ENCODE peak calls at places on chromosomes 12 and 14, in six cellular contexts. U is HepG2, V is GM12878, K is K562, E is A549, A is SK-N-SH. Z is an unnamed sample.

GRCh38 chr12:31033681-31034080 is 40.0 kb upstream of the DDX11 start:
- DNase-seq in U (no peak), V (no peak), K (no peak), E (no peak), A (no peak), Z (no peak)

GRCh38 chr12:57428965-57429364 is 1.9 kb downstream of the R3HDM2 start:
- DNase-seq in U (no peak), V (no peak), K (no peak), E (no peak), A (no peak), Z (no peak)

GRCh38 chr14:106508216-106508615 is 981.8 kb downstream of the TMEM121 start:
- DNase-seq in U (no peak), V (no peak), K (no peak), E (no peak), A (peak; percentile 18), Z (no peak)

GRCh38 chr12:128266559-128267245 is at the start of gene TMEM132C:
- DNase-seq in U (no peak), V (no peak), K (peak; percentile 22), E (no peak), A (no peak), Z (no peak)

GRCh38 chr12:26195641-26196423 is 459 bp downstream of the SSPN start:
- DNase-seq in U (no peak), V (no peak), K (no peak), E (peak; percentile 7), A (peak; percentile 78), Z (no peak)

GRCh38 chr14:102028733-102029132 is 58.1 kb downstream of the HSP90AA1 start:
- DNase-seq in U (no peak), V (no peak), K (no peak), E (no peak), A (no peak), Z (no peak)

GRCh38 chr12:42957136-42957535 is 367.6 kb upstream of the PRICKLE1 start:
- DNase-seq in U (no peak), V (no peak), K (no peak), E (no peak), A (no peak), Z (no peak)

GRCh38 chr14:31286456-31287293 is 79.1 kb upstream of the HECTD1 start:
- DNase-seq in U (peak; percentile 83), V (no peak), K (no peak), E (no peak), A (no peak), Z (peak; percentile 50)

GRCh38 chr12:55840581-55841351 is 2.0 kb downstream of the MMP19 start:
- DNase-seq in U (no peak), V (no peak), K (no peak), E (no peak), A (no peak), Z (no peak)

GRCh38 chr14:94836849-94837248 is 66.9 kb upstream of the GSC start:
- DNase-seq in U (no peak), V (no peak), K (no peak), E (no peak), A (no peak), Z (no peak)

GRCh38 chr14:20487402-20487742 is 18.0 kb upstream of the RNASE10 start:
- DNase-seq in U (no peak), V (no peak), K (no peak), E (no peak), A (no peak), Z (no peak)

GRCh38 chr14:20490563-20490962 is 14.8 kb upstream of the RNASE10 start:
- DNase-seq in U (no peak), V (no peak), K (peak; percentile 22), E (no peak), A (no peak), Z (no peak)

GRCh38 chr14:20485900-20486299 is 16.7 kb downstream of the PNP start:
- DNase-seq in U (no peak), V (no peak), K (no peak), E (no peak), A (no peak), Z (no peak)

GRCh38 chr14:20489093-20489994 is 16.0 kb upstream of the RNASE10 start:
- DNase-seq in U (peak; percentile 78), V (peak; percentile 72), K (no peak), E (no peak), A (no peak), Z (no peak)

GRCh38 chr14:20486700-20487401 is 17.6 kb downstream of the PNP start:
- DNase-seq in U (no peak), V (no peak), K (no peak), E (no peak), A (no peak), Z (no peak)
- H3K4me3 ChIP-seq in U (no peak overlapping the region), V (no peak overlapping the region), K (no peak overlapping the region), E (no peak overlapping the region), A (no peak overlapping the region), Z (no peak overlapping the region)

GRCh38 chr12:1054103-1054838 is 63.2 kb downstream of the ERC1 start:
- DNase-seq in U (peak; percentile 94), V (no peak), K (no peak), E (no peak), A (peak; percentile 67), Z (no peak)
- TF ChIP-seq MAX in U (peak; percentile 32), V (no peak), K (no peak), E (no peak), A (no peak), Z (no peak)

GRCh38 chr12:6522193-6522592 is 12.1 kb upstream of the GAPDH start:
- DNase-seq in U (no peak), V (no peak), K (no peak), E (no peak), A (no peak), Z (no peak)
- TF ChIP-seq REST in U (no peak), V (no peak), K (no peak), E (no peak), A (no peak), Z (no peak)

GRCh38 chr12:10715491-10715890 is 7.6 kb downstream of the YBX3 start:
- DNase-seq in U (no peak), V (no peak), K (no peak), E (no peak), A (no peak), Z (no peak)
- H3K4me3 ChIP-seq in U (no peak overlapping the region), V (no peak overlapping the region), K (no peak overlapping the region), E (no peak overlapping the region), A (no peak overlapping the region), Z (no peak overlapping the region)

GRCh38 chr14:46661728-46662127 is 10.1 kb upstream of the RPL10L start:
- DNase-seq in U (no peak), V (no peak), K (no peak), E (no peak), A (no peak), Z (peak; percentile 0)
- TF ChIP-seq MAX in U (no peak), V (no peak), K (no peak), E (no peak), A (no peak), Z (no peak)

DNA sequence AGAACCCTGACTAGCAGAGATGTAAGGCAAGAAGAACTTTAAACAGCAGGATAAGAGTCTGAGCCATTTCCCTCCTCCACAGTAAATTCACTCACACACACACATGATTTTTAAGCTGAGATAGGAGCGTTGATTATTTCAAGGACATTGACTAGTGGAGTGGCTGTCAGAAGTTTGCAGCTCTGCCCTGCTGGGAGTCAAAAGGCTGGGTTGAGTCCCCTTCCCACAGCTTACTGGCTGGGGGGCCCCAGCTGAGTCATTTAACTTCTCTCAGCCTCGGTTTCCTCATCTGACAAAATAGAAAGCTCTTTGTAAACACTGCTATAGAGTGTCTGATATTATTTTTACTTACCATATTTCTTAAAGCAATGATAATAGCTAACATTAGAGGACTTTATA is 28.3 kb downstream of the VCPKMT start:
- DNase-seq in U (no peak), V (no peak), K (no peak), E (no peak), A (no peak), Z (no peak)
- TF ChIP-seq REST in U (no peak), V (no peak), K (no peak), E (no peak), A (no peak), Z (no peak)

DNA sequence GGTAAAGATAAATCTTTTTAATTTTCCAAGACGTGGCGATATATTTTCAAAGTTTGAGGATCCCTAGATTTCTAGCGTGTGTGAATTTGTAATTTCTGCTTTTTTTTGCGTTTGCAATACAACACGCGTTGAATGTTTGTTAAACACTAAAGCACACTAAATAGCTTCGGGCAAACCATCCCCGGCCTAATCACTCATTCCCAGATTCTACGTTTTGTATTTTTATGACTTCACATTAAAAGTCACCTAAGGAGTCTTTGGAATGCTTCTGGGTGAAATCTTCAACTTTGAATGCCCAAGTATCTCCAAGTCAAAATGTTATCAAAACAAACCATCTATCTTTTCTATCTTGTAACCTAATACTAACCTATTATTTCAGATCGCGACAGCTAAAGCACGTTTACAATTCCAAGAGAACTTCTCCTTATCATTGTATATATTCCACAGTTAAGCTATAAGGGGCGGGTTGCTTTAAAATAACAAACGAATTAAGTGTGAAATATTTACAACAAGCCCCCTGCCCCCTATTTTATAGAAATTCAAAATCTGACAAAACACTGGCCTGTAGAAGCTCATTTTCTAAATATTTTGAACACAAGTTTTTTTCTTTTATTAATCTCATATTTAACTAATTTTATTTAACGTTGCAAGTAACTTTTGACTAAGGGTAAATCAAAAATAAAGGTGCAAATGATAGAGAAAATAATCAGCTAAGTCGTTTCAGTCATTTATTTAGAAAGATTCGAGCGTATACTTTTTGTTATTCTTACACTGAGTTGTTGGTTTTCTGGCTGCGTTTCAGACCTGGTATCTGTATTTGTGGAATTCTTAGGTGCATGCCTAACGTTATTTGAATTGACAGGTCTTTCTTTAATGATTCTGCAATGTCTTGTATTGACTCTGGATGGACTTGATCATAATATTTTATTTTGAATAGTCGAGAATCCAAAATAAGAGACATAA is 1.2 kb downstream of the ALX1 start:
- DNase-seq in U (no peak), V (no peak), K (no peak), E (no peak), A (no peak), Z (no peak)
- H3K4me3 ChIP-seq in U (no peak overlapping the region), V (no peak overlapping the region), K (no peak overlapping the region), E (peak overlapping the region; percentile 61), A (peak overlapping the region; percentile 61), Z (no peak overlapping the region)

GRCh38 chr12:64480148-64480547 is 28.2 kb downstream of the TBK1 start:
- DNase-seq in U (no peak), V (no peak), K (no peak), E (no peak), A (no peak), Z (no peak)
- TF ChIP-seq MAX in U (no peak), V (no peak), K (no peak), E (no peak), A (no peak), Z (no peak)